ENCODE peak calls at places on chromosomes 1 and 21, in seven cellular contexts. D is upper lobe of right lung, E is adrenal gland, C is upper lobe of left lung, O is tibial nerve, U is stomach, A is Panc1. X is an unnamed sample. For H3K9me3, the result is how much of the 10 kb centered on the place peaks cover.

GRCh38 chr1:200154069-200154767 is 126.7 kb downstream of the NR5A2 start:
- DNase-seq in C (peak), D (no peak), O (no peak), U (no peak), A (no peak), E (no peak), X (no peak)

GRCh38 chr1:220770245-220770913 is 16.3 kb upstream of the MTARC1 start:
- DNase-seq in C (no peak), E (no peak), U (no peak), O (no peak), A (no peak), D (no peak), X (no peak)

GRCh38 chr1:98940680-98941079 is 64.0 kb downstream of the PLPPR5 start:
- DNase-seq in D (no peak), C (no peak), O (no peak), A (no peak), U (no peak), E (no peak), X (no peak)

GRCh38 chr1:99680258-99680657 is 34.3 kb downstream of the PALMD start:
- DNase-seq in U (no peak), E (no peak), O (no peak), D (no peak), C (no peak), A (no peak), X (no peak)

GRCh38 chr1:221961532-221962292 is 219.8 kb upstream of the DUSP10 start:
- DNase-seq in D (no peak), O (no peak), U (no peak), E (no peak), A (peak), C (peak), X (no peak)

GRCh38 chr1:27891196-27891889 is 19.0 kb downstream of the THEMIS2 start:
- DNase-seq in A (no peak), D (peak), U (no peak), E (peak), O (peak), C (peak), X (no peak)

GRCh38 chr21:25220169-25220568 is 387.1 kb downstream of the MRPL39 start:
- DNase-seq in O (no peak), E (no peak), D (no peak), U (no peak), A (no peak), C (no peak), X (no peak)

GRCh38 chr1:175422122-175422521 is 229.5 kb upstream of the KIAA0040 start:
- DNase-seq in E (no peak), A (no peak), O (no peak), D (no peak), U (no peak), C (no peak), X (no peak)

GRCh38 chr1:30929135-30929889 is 20.8 kb upstream of the SDC3 start:
- DNase-seq in E (peak), U (peak), C (no peak), A (no peak), D (no peak), O (peak), X (no peak)

GRCh38 chr1:6275826-6276764 is 15.2 kb upstream of the GPR153 start:
- DNase-seq in A (no peak), E (peak), D (no peak), C (no peak), O (peak), U (no peak), X (no peak)

GRCh38 chr1:54376085-54377039 is 29.8 kb downstream of the SSBP3 start:
- DNase-seq in E (peak), D (no peak), A (no peak), C (no peak), U (no peak), O (no peak), X (no peak)

GRCh38 chr1:145729196-145729595 is 9.9 kb downstream of the CD160 start:
- DNase-seq in A (no peak), C (no peak), E (no peak), O (no peak), U (no peak), D (no peak), X (no peak)

GRCh38 chr1:95117207-95118018 is at the start of gene TLCD4:
- DNase-seq in D (peak), E (peak), O (peak), A (no peak), U (peak), C (peak), X (peak)

GRCh38 chr21:36816556-36817130 is 117.7 kb downstream of the SIM2 start:
- DNase-seq in O (no peak), D (no peak), C (no peak), E (no peak), A (no peak), U (no peak), X (no peak)

GRCh38 chr1:184633785-184634184 is 120.9 kb downstream of the EDEM3 start:
- DNase-seq in A (no peak), D (peak), U (peak), C (peak), E (no peak), O (no peak), X (no peak)

GRCh38 chr1:21594935-21595897 is 73.9 kb downstream of the RAP1GAP start:
- DNase-seq in E (peak), C (peak), U (peak), A (no peak), O (peak), D (peak), X (no peak)

GRCh38 chr1:42008264-42008663 is 89.5 kb upstream of the HIVEP3 start:
- DNase-seq in O (no peak), U (no peak), A (no peak), E (no peak), C (no peak), D (no peak), X (no peak)

GRCh38 chr1:39919545-39919944 is 17.8 kb upstream of the MYCL start:
- DNase-seq in C (peak), A (peak), E (peak), U (peak), D (peak), O (no peak), X (peak)

GRCh38 chr1:181104790-181105133 is 16.3 kb downstream of the IER5 start:
- DNase-seq in O (no peak), E (peak), U (no peak), C (no peak), A (no peak), D (peak), X (peak)

GRCh38 chr1:51341876-51342496 is 11.6 kb upstream of the TTC39A start:
- DNase-seq in U (no peak), A (no peak), C (no peak), O (no peak), D (no peak), E (peak), X (no peak)

GRCh38 chr1:198663996-198664789 is 25.4 kb downstream of the PTPRC start:
- DNase-seq in U (no peak), C (no peak), O (no peak), E (no peak), A (no peak), D (no peak), X (no peak)

GRCh38 chr1:20119351-20119750 is at the start of gene PLA2G2D:
- DNase-seq in U (no peak), E (no peak), D (peak), A (no peak), C (no peak), O (no peak), X (no peak)

GRCh38 chr1:29975036-29975694 is 738.8 kb downstream of the PTPRU start:
- DNase-seq in U (no peak), A (no peak), O (no peak), D (no peak), C (no peak), E (peak), X (no peak)

GRCh38 chr21:36430841-36431240 is 45.6 kb downstream of the CHAF1B start:
- DNase-seq in A (no peak), E (no peak), O (no peak), U (no peak), D (no peak), C (no peak), X (no peak)

GRCh38 chr1:233143266-233143665 is 152.3 kb downstream of the PCNX2 start:
- DNase-seq in A (no peak), D (no peak), O (no peak), E (no peak), C (no peak), U (no peak), X (no peak)

GRCh38 chr1:214352838-214353237 is 71.9 kb downstream of the SMYD2 start:
- DNase-seq in D (no peak), A (no peak), C (no peak), O (no peak), E (no peak), U (no peak), X (no peak)

GRCh38 chr21:37484535-37485474 is 118.2 kb downstream of the DYRK1A start:
- DNase-seq in E (no peak), D (no peak), O (no peak), A (no peak), C (no peak), U (no peak), X (no peak)

GRCh38 chr1:67830226-67830625 is 3.0 kb downstream of the GNG12 start:
- DNase-seq in U (no peak), D (no peak), C (no peak), E (no peak), A (no peak), O (no peak), X (no peak)

GRCh38 chr1:179575497-179576314 is at the start of gene NPHS2:
- DNase-seq in O (no peak), D (no peak), C (no peak), A (no peak), U (no peak), E (no peak), X (no peak)

GRCh38 chr1:178560871-178561376 is 48.0 kb downstream of the TEX35 start:
- DNase-seq in E (no peak), A (no peak), D (no peak), U (no peak), O (no peak), C (no peak), X (no peak)

GRCh38 chr21:42527489-42528158 is 14.0 kb downstream of the SLC37A1 start:
- DNase-seq in D (no peak), O (no peak), U (no peak), A (no peak), E (peak), C (no peak), X (peak)

GRCh38 chr1:170162385-170163226 is 16.8 kb downstream of the NTMT2 start:
- DNase-seq in U (no peak), A (no peak), D (no peak), E (no peak), O (peak), C (no peak), X (no peak)

GRCh38 chr1:23083714-23084480 is 64.6 kb downstream of the KDM1A start:
- DNase-seq in E (peak), O (peak), C (no peak), A (no peak), D (no peak), U (no peak), X (no peak)

GRCh38 chr1:111399792-111400610 is 27.5 kb downstream of the OVGP1 start:
- DNase-seq in O (peak), D (no peak), U (peak), C (peak), A (peak), E (peak), X (no peak)

GRCh38 chr1:178774263-178774662 is 49.2 kb downstream of the RALGPS2 start:
- DNase-seq in D (no peak), C (no peak), O (no peak), A (no peak), U (no peak), E (no peak), X (no peak)

GRCh38 chr1:232990729-232991128 is 40.3 kb downstream of the NTPCR start:
- DNase-seq in U (no peak), E (no peak), C (no peak), O (no peak), A (no peak), D (no peak), X (no peak)

GRCh38 chr1:247107694-247108093 is 3.5 kb upstream of the ZNF669 start:
- DNase-seq in D (no peak), E (peak), A (no peak), O (no peak), U (no peak), C (no peak), X (no peak)
- H3K9me3 ChIP-seq in D (under half), E (under half), A (under half), O (under half), U (under half), C (under half), X (under half)

GRCh38 chr21:22573834-22574233 is 1575.6 kb downstream of the NCAM2 start:
- DNase-seq in O (no peak), U (no peak), D (no peak), C (no peak), E (no peak), A (no peak), X (no peak)

DNA sequence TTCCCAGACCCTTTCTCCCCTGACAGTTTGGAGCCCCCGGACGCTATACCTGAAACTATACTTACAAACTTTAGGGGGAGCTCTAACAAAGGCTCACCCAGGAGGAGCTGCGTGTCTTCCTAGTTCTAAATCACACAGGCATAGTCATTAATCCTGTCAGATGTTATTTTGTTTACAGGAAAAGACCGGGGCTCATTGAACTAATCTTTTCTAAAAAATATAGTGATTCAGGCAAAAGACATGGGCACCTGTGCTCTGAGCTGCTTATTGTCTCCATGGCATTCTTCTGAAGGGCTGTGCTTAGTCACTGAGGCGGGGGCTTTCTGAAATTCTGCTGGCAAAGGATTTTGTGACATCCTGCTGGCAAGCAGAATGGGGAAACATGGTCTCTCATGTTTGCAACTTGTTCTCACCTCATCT is 1577.0 kb downstream of the NCAM2 start:
- DNase-seq in E (no peak), A (no peak), O (no peak), U (no peak), C (no peak), D (no peak), X (no peak)
- H3K9me3 ChIP-seq in E (under half), A (under half), O (under half), U (under half), C (under half), D (under half), X (under half)

DNA sequence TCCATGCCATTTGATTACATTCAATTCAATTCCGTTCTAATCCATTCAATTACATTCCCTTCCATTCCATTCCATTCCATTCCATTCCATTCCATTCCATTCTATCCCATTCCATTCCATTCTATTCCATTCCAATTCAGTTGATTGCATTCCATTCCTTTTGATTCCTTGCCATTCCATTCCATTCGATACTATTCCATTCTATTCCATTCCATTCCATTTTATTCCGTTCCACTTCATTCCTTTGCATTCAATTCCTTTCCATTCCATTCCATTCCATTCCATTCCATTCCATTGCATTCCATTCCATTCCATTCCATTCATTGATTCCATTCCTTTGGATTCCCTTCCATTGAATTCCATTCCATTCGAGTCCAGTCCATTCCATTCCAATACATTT is 2574.0 kb upstream of the TPTE start:
- DNase-seq in E (no peak), A (no peak), D (no peak), U (no peak), O (no peak), C (no peak), X (no peak)
- H3K9me3 ChIP-seq in E (under half), A (under half), D (half or more), U (under half), O (half or more), C (under half), X (half or more)

GRCh38 chr1:15771836-15772516 is 13.4 kb downstream of the FBLIM1 start:
- DNase-seq in C (no peak), E (no peak), A (no peak), O (no peak), D (no peak), U (no peak), X (no peak)
- H3K9me3 ChIP-seq in C (under half), E (under half), A (under half), O (under half), D (under half), U (under half), X (under half)

GRCh38 chr1:2974701-2975301 is 46.5 kb upstream of the ACTRT2 start:
- DNase-seq in C (peak), U (peak), E (no peak), D (peak), O (no peak), A (no peak), X (no peak)

GRCh38 chr1:2977886-2978611 is 43.2 kb upstream of the ACTRT2 start:
- DNase-seq in D (peak), E (no peak), C (peak), A (no peak), U (peak), O (no peak), X (no peak)

GRCh38 chr1:2975466-2976179 is 45.6 kb upstream of the ACTRT2 start:
- DNase-seq in O (no peak), D (peak), C (peak), A (no peak), E (no peak), U (peak), X (no peak)

GRCh38 chr1:2973661-2974593 is 47.3 kb upstream of the ACTRT2 start:
- DNase-seq in U (peak), C (peak), E (no peak), D (peak), O (no peak), A (no peak), X (no peak)

GRCh38 chr1:2976180-2976562 is 45.1 kb upstream of the ACTRT2 start:
- DNase-seq in E (peak), A (no peak), O (no peak), U (peak), D (peak), C (peak), X (no peak)
- H3K9me3 ChIP-seq in E (under half), A (under half), O (under half), U (under half), D (under half), C (under half), X (under half)

DNA sequence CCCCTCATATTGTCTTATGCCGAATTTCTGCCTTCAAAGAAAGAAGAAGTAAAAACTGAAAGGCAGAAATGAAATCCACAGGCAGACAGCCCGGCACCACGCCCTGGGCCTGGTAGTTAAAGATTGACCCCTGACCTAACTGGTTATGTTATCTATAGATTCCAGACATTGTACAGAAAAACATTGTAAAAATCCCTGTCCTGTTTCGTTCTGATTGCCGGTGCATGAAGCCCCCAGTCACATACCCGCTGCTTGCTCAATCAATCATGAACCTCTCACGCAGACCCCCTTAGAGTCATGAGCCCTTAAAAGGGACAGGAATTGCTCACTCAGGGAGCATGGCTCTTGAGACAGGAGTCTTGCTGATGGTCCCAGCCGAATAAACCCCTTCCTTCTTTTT is 49.3 kb downstream of the JMJD4 start:
- DNase-seq in C (no peak), E (no peak), A (no peak), O (no peak), U (no peak), D (no peak), X (no peak)
- H3K9me3 ChIP-seq in C (half or more), E (under half), A (under half), O (half or more), U (half or more), D (under half), X (under half)

GRCh38 chr21:31520506-31521163 is 138.9 kb upstream of the SOD1 start:
- DNase-seq in C (no peak), E (no peak), O (no peak), A (no peak), D (no peak), U (no peak), X (no peak)
- H3K9me3 ChIP-seq in C (under half), E (under half), O (under half), A (under half), D (under half), U (under half), X (under half)

DNA sequence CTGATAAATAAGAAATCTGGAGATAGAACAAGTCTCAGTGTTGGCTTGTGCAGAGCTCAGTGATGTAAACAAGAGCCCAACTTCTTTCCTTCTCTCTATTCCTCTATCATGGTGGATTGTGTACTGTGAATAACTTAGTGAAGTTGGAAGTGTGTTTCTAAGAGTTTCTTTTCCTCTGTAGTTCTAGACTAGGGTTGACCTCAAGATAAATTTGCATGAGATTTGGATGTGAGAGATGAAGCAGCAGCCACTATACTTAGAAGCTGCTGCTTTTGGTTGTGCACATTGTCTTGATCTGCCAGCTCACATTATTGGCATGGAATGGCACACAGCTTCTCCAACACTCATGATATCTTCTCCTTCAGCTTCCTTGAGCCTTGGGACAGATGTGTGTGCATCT is 198.9 kb upstream of the ZP4 start:
- DNase-seq in U (no peak), C (no peak), O (no peak), D (no peak), A (no peak), E (no peak), X (no peak)
- H3K9me3 ChIP-seq in U (under half), C (under half), O (under half), D (under half), A (under half), E (under half), X (under half)

GRCh38 chr1:176820292-176821056 is 344.0 kb downstream of the ASTN1 start:
- DNase-seq in D (no peak), E (no peak), C (no peak), O (no peak), A (no peak), U (no peak), X (no peak)
- H3K9me3 ChIP-seq in D (under half), E (under half), C (under half), O (under half), A (under half), U (under half), X (under half)